ENCODE peak calls at places on chromosomes 4 and X, in five cellular contexts. J is gastrocnemius medialis, E is psoas muscle, T is mucosa of descending colon, B is IMR-90. R is an unnamed sample.

GRCh38 chr4:157045507-157046127 is 30.3 kb upstream of the GLRB start:
- ATAC-seq in T (peak), E (peak), B (peak), J (peak), R (peak)

GRCh38 chr4:71270901-71271300 is 67.9 kb upstream of the SLC4A4 start:
- ATAC-seq in E (no peak), T (peak), B (no peak), J (no peak), R (no peak)

GRCh38 chr4:41424541-41424940 is 113.4 kb upstream of the LIMCH1 start:
- ATAC-seq in B (no peak), J (no peak), E (no peak), T (no peak), R (no peak)

GRCh38 chr4:79540143-79540542 is 132.1 kb upstream of the GK2 start:
- ATAC-seq in T (no peak), E (no peak), J (no peak), B (no peak), R (no peak)

GRCh38 chr4:71518283-71518989 is 179.6 kb downstream of the SLC4A4 start:
- ATAC-seq in J (no peak), E (no peak), T (peak), B (no peak), R (peak)

GRCh38 chrX:56745019-56745418 is 16.0 kb downstream of the NBDY start:
- ATAC-seq in T (no peak), J (peak), E (peak), B (peak), R (peak)

GRCh38 chr4:3463556-3464348 is 646 bp downstream of the DOK7 start:
- ATAC-seq in B (no peak), E (no peak), J (no peak), T (no peak), R (no peak)

GRCh38 chrX:150544222-150544787 is 24.1 kb upstream of the MTM1 start:
- ATAC-seq in T (peak), J (no peak), E (no peak), B (no peak), R (no peak)

GRCh38 chr4:145935253-145936141 is 3.1 kb downstream of the ZNF827 start:
- ATAC-seq in B (no peak), J (no peak), E (no peak), T (peak), R (no peak)

GRCh38 chr4:47442980-47443379 is 20.5 kb downstream of the COMMD8 start:
- ATAC-seq in T (no peak), J (no peak), E (no peak), B (no peak), R (no peak)

GRCh38 chr4:141416219-141416618 is 195.5 kb downstream of the ZNF330 start:
- ATAC-seq in E (no peak), J (no peak), B (no peak), T (no peak), R (no peak)

GRCh38 chr4:38072578-38072977 is 112.4 kb downstream of the PTTG2 start:
- ATAC-seq in B (no peak), E (no peak), T (no peak), J (no peak), R (no peak)

GRCh38 chrX:357035-357692 is 29.5 kb downstream of the PPP2R3B start:
- ATAC-seq in E (no peak), B (no peak), J (no peak), T (no peak), R (no peak)

GRCh38 chr4:83125738-83126141 is 11.2 kb upstream of the PLAC8 start:
- ATAC-seq in E (no peak), J (no peak), B (no peak), T (peak), R (no peak)

GRCh38 chr4:113998531-113998930 is 19.1 kb upstream of the ARSJ start:
- ATAC-seq in J (no peak), E (no peak), T (no peak), B (no peak), R (no peak)

GRCh38 chr4:147772056-147772455 is 40.2 kb downstream of the ARHGAP10 start:
- ATAC-seq in E (peak), B (no peak), T (peak), J (peak), R (no peak)

GRCh38 chr4:102734116-102734515 is 26.7 kb downstream of the MANBA start:
- ATAC-seq in E (no peak), B (peak), J (no peak), T (no peak), R (no peak)